ENCODE peak calls at places on chromosomes 5 and 9, in five cellular contexts. One of them, this sample, is unnamed.
A peak's percentile ranks its signal among the peaks of the same experiment; 100 is the strongest.

GRCh38 chr9:80968611-80969010 is 720.7 kb downstream of the TLE1 start:
- DNase-seq in CD8-positive, alpha-beta T cell: no peak
- DNase-seq in lower lobe of right lung: no peak
- DNase-seq in tibial artery: no peak
- DNase-seq in AG04450: peak; percentile 55
- DNase-seq in this sample: no peak

GRCh38 chr5:41510176-41510831 is at the start of gene PLCXD3:
- DNase-seq in AG04450: no peak
- DNase-seq in tibial artery: peak; percentile 74
- DNase-seq in CD8-positive, alpha-beta T cell: no peak
- DNase-seq in lower lobe of right lung: peak; percentile 46
- DNase-seq in this sample: no peak

GRCh38 chr5:158953929-158954534 is 145.7 kb downstream of the EBF1 start:
- DNase-seq in AG04450: no peak
- DNase-seq in CD8-positive, alpha-beta T cell: no peak
- DNase-seq in tibial artery: no peak
- DNase-seq in lower lobe of right lung: no peak
- DNase-seq in this sample: no peak

GRCh38 chr9:130282000-130282700 is 16.6 kb downstream of the HMCN2 start:
- DNase-seq in tibial artery: no peak
- DNase-seq in lower lobe of right lung: peak; percentile 41
- DNase-seq in AG04450: no peak
- DNase-seq in CD8-positive, alpha-beta T cell: no peak
- DNase-seq in this sample: no peak

GRCh38 chr5:2752059-2752874 is 790 bp upstream of the IRX2 start:
- DNase-seq in AG04450: no peak
- DNase-seq in CD8-positive, alpha-beta T cell: no peak
- DNase-seq in tibial artery: no peak
- DNase-seq in lower lobe of right lung: peak; percentile 86
- DNase-seq in this sample: no peak

GRCh38 chr5:1430121-1430795 is 15.0 kb downstream of the SLC6A3 start:
- DNase-seq in AG04450: no peak
- DNase-seq in lower lobe of right lung: peak; percentile 32
- DNase-seq in CD8-positive, alpha-beta T cell: no peak
- DNase-seq in tibial artery: peak; percentile 35
- DNase-seq in this sample: no peak

GRCh38 chr5:96432245-96433065 is 593 bp downstream of the PCSK1 start:
- DNase-seq in CD8-positive, alpha-beta T cell: no peak
- DNase-seq in lower lobe of right lung: no peak
- DNase-seq in tibial artery: peak; percentile 62
- DNase-seq in AG04450: no peak
- DNase-seq in this sample: no peak

GRCh38 chr9:24961787-24962186 is 416.1 kb upstream of the IZUMO3 start:
- DNase-seq in CD8-positive, alpha-beta T cell: no peak
- DNase-seq in tibial artery: no peak
- DNase-seq in lower lobe of right lung: no peak
- DNase-seq in AG04450: no peak
- DNase-seq in this sample: no peak

GRCh38 chr5:38751103-38751502 is 94.7 kb upstream of the OSMR start:
- DNase-seq in AG04450: no peak
- DNase-seq in CD8-positive, alpha-beta T cell: no peak
- DNase-seq in lower lobe of right lung: no peak
- DNase-seq in tibial artery: no peak
- DNase-seq in this sample: no peak

GRCh38 chr5:24905123-24905522 is 260.3 kb upstream of the CDH10 start:
- DNase-seq in AG04450: no peak
- DNase-seq in CD8-positive, alpha-beta T cell: no peak
- DNase-seq in tibial artery: no peak
- DNase-seq in lower lobe of right lung: no peak
- DNase-seq in this sample: no peak

GRCh38 chr5:102668220-102668930 is 86.7 kb upstream of the PAM start:
- DNase-seq in lower lobe of right lung: no peak
- DNase-seq in AG04450: no peak
- DNase-seq in CD8-positive, alpha-beta T cell: no peak
- DNase-seq in tibial artery: no peak
- DNase-seq in this sample: no peak

GRCh38 chr9:133991211-133991921 is 758 bp downstream of the VAV2 start:
- DNase-seq in lower lobe of right lung: peak; percentile 51
- DNase-seq in AG04450: no peak
- DNase-seq in CD8-positive, alpha-beta T cell: no peak
- DNase-seq in tibial artery: no peak
- DNase-seq in this sample: no peak

GRCh38 chr9:32968101-32969011 is 33.1 kb downstream of the APTX start:
- DNase-seq in lower lobe of right lung: no peak
- DNase-seq in CD8-positive, alpha-beta T cell: peak; percentile 37
- DNase-seq in tibial artery: no peak
- DNase-seq in AG04450: no peak
- DNase-seq in this sample: no peak

GRCh38 chr9:11618241-11618805 is 1005.5 kb upstream of the PTPRD start:
- DNase-seq in CD8-positive, alpha-beta T cell: no peak
- DNase-seq in AG04450: no peak
- DNase-seq in lower lobe of right lung: no peak
- DNase-seq in tibial artery: no peak
- DNase-seq in this sample: no peak

GRCh38 chr9:133604214-133604613 is 5.0 kb downstream of the FAM163B start:
- DNase-seq in AG04450: no peak
- DNase-seq in tibial artery: no peak
- DNase-seq in lower lobe of right lung: peak; percentile 32
- DNase-seq in CD8-positive, alpha-beta T cell: peak; percentile 43
- DNase-seq in this sample: no peak

GRCh38 chr9:114507726-114508125 is 2.5 kb upstream of the WHRN start:
- DNase-seq in tibial artery: no peak
- DNase-seq in CD8-positive, alpha-beta T cell: no peak
- DNase-seq in lower lobe of right lung: no peak
- DNase-seq in AG04450: no peak
- DNase-seq in this sample: no peak

GRCh38 chr5:95620870-95621838 is 1.3 kb downstream of the GPR150 start:
- DNase-seq in AG04450: no peak
- DNase-seq in tibial artery: peak; percentile 69
- DNase-seq in lower lobe of right lung: peak; percentile 53
- DNase-seq in CD8-positive, alpha-beta T cell: peak; percentile 34
- DNase-seq in this sample: no peak

GRCh38 chr5:142856269-142856668 is 86.1 kb downstream of the ARHGAP26 start:
- DNase-seq in CD8-positive, alpha-beta T cell: no peak
- DNase-seq in lower lobe of right lung: no peak
- DNase-seq in AG04450: no peak
- DNase-seq in tibial artery: no peak
- DNase-seq in this sample: no peak

GRCh38 chr9:27625751-27626628 is 52.7 kb upstream of the C9orf72 start:
- DNase-seq in tibial artery: no peak
- DNase-seq in CD8-positive, alpha-beta T cell: no peak
- DNase-seq in lower lobe of right lung: no peak
- DNase-seq in AG04450: no peak
- DNase-seq in this sample: no peak

GRCh38 chr5:134122530-134122929 is 8.0 kb downstream of the TCF7 start:
- DNase-seq in lower lobe of right lung: no peak
- DNase-seq in CD8-positive, alpha-beta T cell: peak; percentile 66
- DNase-seq in AG04450: no peak
- DNase-seq in tibial artery: no peak
- DNase-seq in this sample: peak; percentile 60

GRCh38 chr5:6752236-6752635 is 39.0 kb downstream of the TENT4A start:
- DNase-seq in lower lobe of right lung: no peak
- DNase-seq in AG04450: no peak
- DNase-seq in CD8-positive, alpha-beta T cell: no peak
- DNase-seq in tibial artery: no peak
- DNase-seq in this sample: no peak

GRCh38 chr5:88727705-88728313 is 155.2 kb downstream of the MEF2C start:
- DNase-seq in AG04450: peak; percentile 2
- DNase-seq in tibial artery: no peak
- DNase-seq in CD8-positive, alpha-beta T cell: no peak
- DNase-seq in lower lobe of right lung: no peak
- DNase-seq in this sample: no peak

GRCh38 chr5:99032234-99033013 is 103.6 kb upstream of the CHD1 start:
- DNase-seq in lower lobe of right lung: no peak
- DNase-seq in CD8-positive, alpha-beta T cell: no peak
- DNase-seq in tibial artery: peak; percentile 70
- DNase-seq in AG04450: peak; percentile 63
- DNase-seq in this sample: no peak

GRCh38 chr9:69028754-69029153 is 6.8 kb upstream of the FXN start:
- DNase-seq in CD8-positive, alpha-beta T cell: no peak
- DNase-seq in tibial artery: no peak
- DNase-seq in lower lobe of right lung: no peak
- DNase-seq in AG04450: no peak
- DNase-seq in this sample: no peak

GRCh38 chr5:154850255-154851062 is at the start of gene FAXDC2:
- DNase-seq in AG04450: peak; percentile 69
- DNase-seq in CD8-positive, alpha-beta T cell: no peak
- DNase-seq in lower lobe of right lung: peak; percentile 74
- DNase-seq in tibial artery: peak; percentile 91
- DNase-seq in this sample: no peak

GRCh38 chr5:53027913-53028312 is 38.8 kb downstream of the ITGA2 start:
- DNase-seq in CD8-positive, alpha-beta T cell: no peak
- DNase-seq in AG04450: no peak
- DNase-seq in lower lobe of right lung: no peak
- DNase-seq in tibial artery: peak; percentile 73
- DNase-seq in this sample: no peak

GRCh38 chr5:150851039-150851438 is 4.7 kb downstream of the IRGM start:
- DNase-seq in AG04450: no peak
- DNase-seq in lower lobe of right lung: no peak
- DNase-seq in CD8-positive, alpha-beta T cell: no peak
- DNase-seq in tibial artery: no peak
- DNase-seq in this sample: no peak

GRCh38 chr9:31683126-31683525 is 701.3 kb upstream of the ACO1 start:
- DNase-seq in lower lobe of right lung: no peak
- DNase-seq in AG04450: no peak
- DNase-seq in tibial artery: no peak
- DNase-seq in CD8-positive, alpha-beta T cell: no peak
- DNase-seq in this sample: no peak

GRCh38 chr9:92176068-92176799 is 61.0 kb upstream of the SPTLC1 start:
- DNase-seq in CD8-positive, alpha-beta T cell: no peak
- DNase-seq in AG04450: no peak
- DNase-seq in lower lobe of right lung: no peak
- DNase-seq in tibial artery: no peak
- DNase-seq in this sample: no peak

GRCh38 chr5:54385994-54386393 is 69.5 kb upstream of the HSPB3 start:
- DNase-seq in tibial artery: no peak
- DNase-seq in lower lobe of right lung: no peak
- DNase-seq in CD8-positive, alpha-beta T cell: no peak
- DNase-seq in AG04450: no peak
- DNase-seq in this sample: no peak

GRCh38 chr9:16768816-16769215 is 101.7 kb downstream of the BNC2 start:
- DNase-seq in CD8-positive, alpha-beta T cell: no peak
- DNase-seq in tibial artery: no peak
- DNase-seq in lower lobe of right lung: no peak
- DNase-seq in AG04450: no peak
- DNase-seq in this sample: no peak

GRCh38 chr9:124060844-124061605 is 49.5 kb downstream of the LHX2 start:
- DNase-seq in tibial artery: no peak
- DNase-seq in lower lobe of right lung: no peak
- DNase-seq in AG04450: no peak
- DNase-seq in CD8-positive, alpha-beta T cell: no peak
- DNase-seq in this sample: no peak

GRCh38 chr9:79569814-79570448 is 1.8 kb upstream of the TLE4 start:
- DNase-seq in lower lobe of right lung: no peak
- DNase-seq in CD8-positive, alpha-beta T cell: no peak
- DNase-seq in AG04450: no peak
- DNase-seq in tibial artery: no peak
- DNase-seq in this sample: no peak

GRCh38 chr5:95843733-95844223 is 21.3 kb upstream of the GLRX start:
- DNase-seq in tibial artery: peak; percentile 74
- DNase-seq in lower lobe of right lung: peak; percentile 62
- DNase-seq in AG04450: no peak
- DNase-seq in CD8-positive, alpha-beta T cell: no peak
- DNase-seq in this sample: no peak

GRCh38 chr9:98007251-98007928 is 24.2 kb downstream of the ANP32B start:
- DNase-seq in CD8-positive, alpha-beta T cell: no peak
- DNase-seq in lower lobe of right lung: no peak
- DNase-seq in AG04450: no peak
- DNase-seq in tibial artery: no peak
- DNase-seq in this sample: no peak

GRCh38 chr5:39699164-39699563 is 274.4 kb upstream of the DAB2 start:
- DNase-seq in tibial artery: no peak
- DNase-seq in lower lobe of right lung: no peak
- DNase-seq in AG04450: no peak
- DNase-seq in CD8-positive, alpha-beta T cell: no peak
- DNase-seq in this sample: no peak

DNA sequence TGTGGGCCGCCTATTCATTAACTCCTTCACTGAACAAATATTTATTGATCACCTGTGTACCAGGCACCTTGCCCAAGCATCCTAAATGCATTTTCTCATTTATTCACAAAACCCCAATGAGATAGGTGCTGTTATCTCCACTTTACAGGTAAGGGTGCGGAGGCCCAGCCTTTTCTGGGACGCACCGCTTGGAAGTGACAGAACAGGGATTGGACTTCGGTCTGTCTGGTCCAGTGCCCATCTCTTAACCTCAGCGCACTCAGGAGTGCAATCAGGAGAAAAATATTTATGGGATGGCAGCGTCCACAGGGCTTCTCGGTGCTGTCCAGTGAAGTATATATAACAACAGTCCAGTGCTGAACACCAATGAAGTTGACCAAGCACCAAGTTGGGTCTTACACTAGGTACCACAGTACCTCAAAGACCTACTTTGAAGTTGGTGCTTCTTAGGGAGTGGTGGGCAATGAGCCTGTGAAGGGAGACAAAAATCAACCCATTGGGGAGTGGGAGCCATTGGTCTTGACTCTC is 18.9 kb upstream of the GARNL3 start:
- DNase-seq in CD8-positive, alpha-beta T cell: no peak
- DNase-seq in tibial artery: no peak
- DNase-seq in lower lobe of right lung: no peak
- DNase-seq in AG04450: no peak
- DNase-seq in this sample: no peak
- H3K27ac ChIP-seq in CD8-positive, alpha-beta T cell: peak overlapping the region; percentile 12
- H3K27ac ChIP-seq in tibial artery: peak overlapping the region; percentile 68
- H3K27ac ChIP-seq in lower lobe of right lung: no peak overlapping the region
- H3K27ac ChIP-seq in AG04450: no peak overlapping the region
- H3K27ac ChIP-seq in this sample: no peak overlapping the region

GRCh38 chr5:91521313-91521712 is 138.2 kb upstream of the ARRDC3 start:
- DNase-seq in lower lobe of right lung: no peak
- DNase-seq in tibial artery: no peak
- DNase-seq in AG04450: no peak
- DNase-seq in CD8-positive, alpha-beta T cell: no peak
- DNase-seq in this sample: no peak
- H3K27ac ChIP-seq in lower lobe of right lung: no peak overlapping the region
- H3K27ac ChIP-seq in tibial artery: no peak overlapping the region
- H3K27ac ChIP-seq in AG04450: no peak overlapping the region
- H3K27ac ChIP-seq in CD8-positive, alpha-beta T cell: no peak overlapping the region
- H3K27ac ChIP-seq in this sample: no peak overlapping the region

DNA sequence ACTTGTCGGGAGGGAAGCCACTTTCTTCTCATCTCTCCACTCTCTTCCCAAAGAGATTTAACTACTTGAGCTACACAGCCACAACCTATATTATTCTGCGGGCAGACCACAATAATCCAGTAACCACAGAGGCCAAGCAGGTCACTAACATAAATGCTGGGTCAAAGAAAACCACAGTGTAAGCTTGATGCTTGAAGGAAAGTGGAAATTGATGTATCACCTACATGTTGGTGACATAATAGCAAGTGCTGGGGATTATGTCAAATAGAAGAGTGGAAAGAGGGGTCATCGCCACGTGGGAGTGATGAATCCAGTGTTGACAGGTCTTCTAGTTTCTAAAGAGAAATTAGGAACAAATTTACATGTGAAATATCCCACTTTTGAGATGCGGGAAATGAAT is 40.9 kb downstream of the RFK start:
- DNase-seq in CD8-positive, alpha-beta T cell: no peak
- DNase-seq in AG04450: no peak
- DNase-seq in tibial artery: no peak
- DNase-seq in lower lobe of right lung: no peak
- DNase-seq in this sample: no peak
- H3K27ac ChIP-seq in CD8-positive, alpha-beta T cell: no peak overlapping the region
- H3K27ac ChIP-seq in AG04450: no peak overlapping the region
- H3K27ac ChIP-seq in tibial artery: no peak overlapping the region
- H3K27ac ChIP-seq in lower lobe of right lung: no peak overlapping the region
- H3K27ac ChIP-seq in this sample: no peak overlapping the region

GRCh38 chr5:171975877-171976667 is 30.4 kb downstream of the FBXW11 start:
- DNase-seq in tibial artery: no peak
- DNase-seq in AG04450: no peak
- DNase-seq in CD8-positive, alpha-beta T cell: no peak
- DNase-seq in lower lobe of right lung: no peak
- DNase-seq in this sample: no peak
- H3K27ac ChIP-seq in tibial artery: no peak overlapping the region
- H3K27ac ChIP-seq in AG04450: no peak overlapping the region
- H3K27ac ChIP-seq in CD8-positive, alpha-beta T cell: no peak overlapping the region
- H3K27ac ChIP-seq in lower lobe of right lung: no peak overlapping the region
- H3K27ac ChIP-seq in this sample: no peak overlapping the region